ENCODE peak calls at places on chromosomes 4 and X, in four cellular contexts. V, U, C and Y are unnamed samples.

GRCh38 chrX:72478351-72478750 is 94.3 kb downstream of the HDAC8 start:
- DNase-seq in U (no peak), V (no peak), C (no peak), Y (no peak)

GRCh38 chr4:21469438-21470032 is 479.0 kb downstream of the KCNIP4 start:
- DNase-seq in V (no peak), U (peak; percentile 7), C (no peak), Y (no peak)

GRCh38 chr4:83828601-83829000 is 292.7 kb downstream of the GPAT3 start:
- DNase-seq in U (no peak), C (no peak), V (no peak), Y (no peak)

GRCh38 chr4:1939664-1940509 is 68.7 kb downstream of the NSD2 start:
- DNase-seq in V (no peak), U (no peak), C (no peak), Y (peak; percentile 46)

GRCh38 chr4:17284323-17285175 is 227.3 kb downstream of the QDPR start:
- DNase-seq in C (no peak), U (no peak), V (no peak), Y (no peak)

GRCh38 chr4:158778065-158778711 is 9.4 kb downstream of the FNIP2 start:
- DNase-seq in C (no peak), U (peak; percentile 43), V (no peak), Y (no peak)

GRCh38 chr4:3703677-3704521 is 62.3 kb upstream of the ADRA2C start:
- DNase-seq in U (no peak), C (peak; percentile 16), V (no peak), Y (no peak)

GRCh38 chr4:113968473-113968872 is 11.0 kb downstream of the ARSJ start:
- DNase-seq in C (no peak), U (no peak), V (no peak), Y (no peak)

GRCh38 chr4:178081931-178082330 is 639.7 kb upstream of the AGA start:
- DNase-seq in V (no peak), C (no peak), U (no peak), Y (no peak)

GRCh38 chrX:131306602-131307001 is 17.5 kb upstream of the IGSF1 start:
- DNase-seq in V (no peak), U (no peak), C (no peak), Y (no peak)

GRCh38 chr4:153346563-153346962 is 2.1 kb downstream of the MND1 start:
- DNase-seq in U (no peak), V (no peak), C (no peak), Y (no peak)

GRCh38 chr4:87985097-87985886 is 9.8 kb downstream of the SPP1 start:
- DNase-seq in V (peak; percentile 58), C (peak; percentile 58), U (peak; percentile 22), Y (no peak)

GRCh38 chrX:147602297-147602696 is 309.4 kb upstream of the FMR1 start:
- DNase-seq in C (no peak), V (no peak), U (no peak), Y (no peak)

GRCh38 chrX:109889289-109890006 is 113.5 kb upstream of the TMEM164 start:
- DNase-seq in U (no peak), C (no peak), V (no peak), Y (no peak)

GRCh38 chrX:42748067-42748850 is 29.7 kb downstream of the PPP1R2C start:
- DNase-seq in C (no peak), U (no peak), V (no peak), Y (no peak)

GRCh38 chr4:6222761-6223292 is 22.5 kb upstream of the JAKMIP1 start:
- DNase-seq in U (no peak), C (no peak), V (no peak), Y (no peak)